ENCODE peak calls at places on chromosomes 3 and 15, in six cellular contexts. B is RPMI7951, E is ELR, U is neuronal stem cell, D is AG10803, P is GM12891. C is an unnamed sample.

GRCh38 chr15:70863450-70864218 is 9.7 kb upstream of the LARP6 start:
- DNase-seq in B (peak), E (peak), U (no peak), D (peak), P (no peak), C (no peak)

GRCh38 chr3:38297947-38298711 is 16.0 kb downstream of the SLC22A14 start:
- DNase-seq in B (peak), E (peak), U (no peak), D (peak), P (no peak), C (no peak)

GRCh38 chr15:63519041-63519440 is 14.6 kb downstream of the USP3 start:
- DNase-seq in B (no peak), E (no peak), U (no peak), D (no peak), P (no peak), C (no peak)

GRCh38 chr3:72299321-72299802 is 514.4 kb upstream of the PROK2 start:
- DNase-seq in B (peak), E (peak), U (no peak), D (peak), P (no peak), C (no peak)

GRCh38 chr3:142958707-142959106 is 4.8 kb downstream of the PAQR9 start:
- DNase-seq in B (peak), E (peak), U (no peak), D (peak), P (no peak), C (no peak)

GRCh38 chr3:110579841-110580550 is 491.6 kb upstream of the NECTIN3 start:
- DNase-seq in B (peak), E (peak), U (no peak), D (peak), P (no peak), C (no peak)

GRCh38 chr15:101062471-101063171 is 143.5 kb downstream of the LRRK1 start:
- DNase-seq in B (no peak), E (no peak), U (no peak), D (no peak), P (no peak), C (no peak)

GRCh38 chr15:34223904-34224596 is 766 bp upstream of the EMC4 start:
- DNase-seq in B (no peak), E (no peak), U (no peak), D (peak), P (no peak), C (no peak)

GRCh38 chr15:72801590-72802345 is 18.2 kb upstream of the ADPGK start:
- DNase-seq in B (no peak), E (no peak), U (no peak), D (no peak), P (no peak), C (no peak)

GRCh38 chr3:183371672-183371968 is 56.8 kb downstream of the MCF2L2 start:
- DNase-seq in B (peak), E (peak), U (no peak), D (no peak), P (no peak), C (no peak)

GRCh38 chr15:38454687-38455071 is 752 bp downstream of the FAM98B start:
- DNase-seq in B (peak), E (peak), U (no peak), D (no peak), P (no peak), C (no peak)